ENCODE peak calls at places on chromosomes 12 and 14, in ten cellular contexts. F is suprapubic skin; I is heart left ventricle; R is psoas muscle; Q is pancreas; A is DMS53; V is activated gamma-delta T cell treated with anti-CD3 and anti-CD28 coated beads, Interleukin-2, amount 50 U/mL, for 16 hours; N is HuH-7; C is GM19239; J is NCI-H1417. P is an unnamed sample.

GRCh38 chr14:96149131-96149530 is 55.5 kb upstream of the BDKRB2 start:
- DNase-seq in Q (no peak), V (no peak), A (no peak), R (no peak), J (no peak), F (no peak), C (no peak), I (no peak), N (no peak), P (no peak)

GRCh38 chr12:22287776-22288621 is 46.5 kb downstream of the ST8SIA1 start:
- DNase-seq in J (peak; percentile 24), N (no peak), V (no peak), C (no peak), A (peak; percentile 20), F (no peak), Q (no peak), R (no peak), I (no peak), P (no peak)

GRCh38 chr14:92546347-92547053 is 32.9 kb downstream of the RIN3 start:
- DNase-seq in R (no peak), J (peak; percentile 38), V (no peak), N (no peak), C (no peak), A (peak; percentile 91), I (no peak), F (no peak), Q (no peak), P (no peak)

GRCh38 chr12:124410354-124411175 is 115.7 kb downstream of the RFLNA start:
- DNase-seq in I (no peak), N (no peak), V (no peak), A (peak; percentile 77), Q (no peak), F (no peak), C (no peak), J (no peak), R (peak; percentile 67), P (no peak)

GRCh38 chr12:3289702-3290101 is 201.3 kb upstream of the PRMT8 start:
- DNase-seq in C (no peak), Q (no peak), R (no peak), F (no peak), N (no peak), J (no peak), A (no peak), I (no peak), V (no peak), P (no peak)

GRCh38 chr12:58414398-58414871 is 473.1 kb downstream of the ATP23 start:
- DNase-seq in J (no peak), R (no peak), N (no peak), C (no peak), I (no peak), V (no peak), Q (no peak), F (no peak), A (no peak), P (no peak)

GRCh38 chr12:4584896-4585295 is 22.9 kb downstream of the DYRK4 start:
- DNase-seq in J (no peak), A (no peak), Q (no peak), V (no peak), C (no peak), N (no peak), F (no peak), R (no peak), I (no peak), P (peak; percentile 54)

GRCh38 chr14:61362072-61362750 is 40.8 kb downstream of the PRKCH start:
- DNase-seq in F (no peak), C (no peak), V (no peak), Q (no peak), I (no peak), J (no peak), A (no peak), N (no peak), R (no peak), P (no peak)

GRCh38 chr12:28620281-28620680 is 430.0 kb downstream of the CCDC91 start:
- DNase-seq in F (no peak), A (peak; percentile 25), V (no peak), N (no peak), R (no peak), J (no peak), I (no peak), Q (no peak), C (no peak), P (no peak)

GRCh38 chr14:105475269-105475915 is 771 bp downstream of the CRIP2 start:
- DNase-seq in Q (no peak), N (no peak), J (peak; percentile 43), I (peak; percentile 79), R (peak; percentile 64), F (no peak), A (peak; percentile 35), V (no peak), C (no peak), P (peak; percentile 93)

GRCh38 chr14:99038401-99038800 is 233.6 kb downstream of the BCL11B start:
- DNase-seq in R (no peak), J (no peak), V (no peak), Q (no peak), C (no peak), I (no peak), A (no peak), N (no peak), F (no peak), P (no peak)

GRCh38 chr12:26273811-26274210 is 78.4 kb downstream of the SSPN start:
- DNase-seq in V (no peak), Q (no peak), J (no peak), C (no peak), F (no peak), R (no peak), A (peak; percentile 60), I (no peak), N (no peak), P (no peak)

GRCh38 chr14:54435500-54435981 is 5.6 kb downstream of the CNIH1 start:
- DNase-seq in A (no peak), N (no peak), J (no peak), I (no peak), Q (no peak), R (no peak), F (no peak), V (no peak), C (no peak), P (no peak)

GRCh38 chr14:73133795-73134194 is 2.5 kb upstream of the PSEN1 start:
- DNase-seq in F (no peak), V (no peak), N (no peak), I (no peak), C (no peak), A (peak; percentile 11), J (no peak), Q (no peak), R (no peak), P (no peak)

GRCh38 chr12:46677749-46678148 is 148.0 kb downstream of the SLC38A4 start:
- DNase-seq in R (no peak), N (peak; percentile 26), J (peak; percentile 23), C (no peak), Q (no peak), V (no peak), A (peak; percentile 63), F (no peak), I (no peak), P (no peak)

GRCh38 chr14:95290021-95290420 is 29.7 kb downstream of the CLMN start:
- DNase-seq in N (no peak), F (peak; percentile 69), J (no peak), A (no peak), R (no peak), C (no peak), I (no peak), V (no peak), Q (no peak), P (no peak)

GRCh38 chr12:67804168-67804567 is 155.6 kb downstream of the DYRK2 start:
- DNase-seq in A (no peak), F (no peak), Q (no peak), R (no peak), J (no peak), V (peak; percentile 16), N (no peak), I (no peak), C (no peak), P (no peak)

GRCh38 chr14:99278836-99279235 is 6.8 kb upstream of the BCL11B start:
- DNase-seq in R (no peak), F (no peak), J (no peak), V (no peak), Q (no peak), I (no peak), N (no peak), A (no peak), C (no peak), P (no peak)

GRCh38 chr14:65943150-65943549 is 530.6 kb downstream of the FUT8 start:
- DNase-seq in C (no peak), I (no peak), J (no peak), R (no peak), Q (no peak), V (no peak), A (no peak), F (no peak), N (no peak), P (no peak)

GRCh38 chr12:92974759-92975158 is 45.7 kb upstream of the EEA1 start:
- DNase-seq in C (no peak), V (no peak), Q (no peak), I (no peak), A (no peak), R (no peak), J (no peak), N (no peak), F (no peak), P (no peak)

GRCh38 chr14:26281280-26281998 is 316.4 kb downstream of the NOVA1 start:
- DNase-seq in Q (no peak), F (no peak), A (peak; percentile 85), J (no peak), C (no peak), V (no peak), R (no peak), I (no peak), N (peak; percentile 16), P (no peak)

GRCh38 chr12:45655186-45655585 is 74.3 kb upstream of the ARID2 start:
- DNase-seq in Q (no peak), N (peak; percentile 12), J (peak; percentile 63), R (no peak), C (no peak), I (no peak), V (peak; percentile 31), A (peak; percentile 94), F (no peak), P (no peak)

P was measured in RWPE2.